ENCODE peak calls at places on chromosomes 11 and 22, in six cellular contexts. X is sigmoid colon, J is A549, Z is Peyer's patch, A is tibial nerve, B is HCT116. H is an unnamed sample.

GRCh38 chr11:69744435-69744834 is 30.7 kb downstream of the FGF4 start:
- DNase-seq in A (no peak), B (no peak), J (peak), Z (no peak), X (no peak), H (no peak)

GRCh38 chr11:66710384-66710930 is 18.6 kb downstream of the SPTBN2 start:
- DNase-seq in A (no peak), X (no peak), B (no peak), J (no peak), Z (no peak), H (no peak)

GRCh38 chr22:25829237-25829636 is 87.2 kb downstream of the MYO18B start:
- DNase-seq in X (no peak), J (no peak), Z (no peak), A (no peak), B (no peak), H (no peak)

GRCh38 chr11:77299528-77299993 is 1.9 kb downstream of the GDPD4 start:
- DNase-seq in X (no peak), B (peak), J (peak), Z (no peak), A (no peak), H (no peak)

GRCh38 chr11:77633856-77634425 is 3.7 kb downstream of the CLNS1A start:
- DNase-seq in A (no peak), J (no peak), Z (no peak), X (no peak), B (no peak), H (no peak)

GRCh38 chr11:65355013-65355775 is 643 bp downstream of the TIGD3 start:
- DNase-seq in X (peak), B (no peak), J (no peak), A (no peak), Z (peak), H (peak)

GRCh38 chr11:95968585-95968984 is 44.7 kb upstream of the MTMR2 start:
- DNase-seq in Z (no peak), X (no peak), B (no peak), J (no peak), A (no peak), H (no peak)

GRCh38 chr11:84969103-84969502 is 658.0 kb downstream of the DLG2 start:
- DNase-seq in J (no peak), B (no peak), Z (no peak), A (no peak), X (no peak), H (no peak)

GRCh38 chr11:113397212-113397611 is 9.6 kb downstream of the ANKK1 start:
- DNase-seq in X (no peak), B (no peak), A (no peak), Z (no peak), J (no peak), H (no peak)

GRCh38 chr11:3096909-3097395 is 39.7 kb upstream of the CARS1 start:
- DNase-seq in B (no peak), Z (peak), J (no peak), X (peak), A (no peak), H (no peak)

GRCh38 chr22:40403141-40403540 is 32.7 kb downstream of the SGSM3 start:
- DNase-seq in B (no peak), Z (no peak), A (no peak), J (no peak), X (no peak), H (peak)

GRCh38 chr11:119153049-119153818 is 4.4 kb downstream of the ABCG4 start:
- DNase-seq in A (no peak), J (peak), B (no peak), Z (no peak), X (no peak), H (no peak)

GRCh38 chr11:75429902-75430691 is 2.9 kb downstream of the KLHL35 start:
- DNase-seq in X (peak), J (peak), A (peak), Z (peak), B (no peak), H (no peak)

GRCh38 chr22:49967333-49968241 is 7.0 kb downstream of the PIM3 start:
- DNase-seq in Z (peak), B (no peak), X (peak), J (no peak), A (peak), H (peak)

GRCh38 chr22:46094676-46095075 is 55.6 kb upstream of the PPARA start:
- DNase-seq in J (no peak), A (no peak), X (no peak), Z (no peak), B (no peak), H (no peak)

GRCh38 chr22:46604306-46604690 is 15.9 kb upstream of the GRAMD4 start:
- DNase-seq in J (no peak), A (no peak), Z (no peak), X (no peak), B (no peak), H (no peak)

GRCh38 chr11:47850337-47850736 is 2.2 kb upstream of the NUP160 start:
- DNase-seq in J (no peak), X (no peak), Z (no peak), A (no peak), B (no peak), H (no peak)

GRCh38 chr11:67523556-67524479 is 572 bp upstream of the CABP2 start:
- DNase-seq in B (no peak), A (no peak), X (no peak), J (no peak), Z (no peak), H (no peak)

GRCh38 chr11:35944503-35945136 is 758 bp downstream of the LDLRAD3 start:
- DNase-seq in A (no peak), Z (no peak), X (no peak), B (no peak), J (no peak), H (no peak)

GRCh38 chr11:77082838-77083552 is 16.2 kb downstream of the CAPN5 start:
- DNase-seq in J (no peak), A (peak), B (no peak), X (peak), Z (no peak), H (peak)

GRCh38 chr11:351411-351810 is 17.9 kb upstream of the B4GALNT4 start:
- DNase-seq in Z (no peak), B (no peak), J (no peak), X (no peak), A (no peak), H (no peak)

GRCh38 chr11:6437993-6438392 is 2.8 kb downstream of the HPX start:
- DNase-seq in B (no peak), X (no peak), Z (no peak), J (no peak), A (no peak), H (no peak)

GRCh38 chr11:68128682-68129327 is 7.6 kb upstream of the CHKA start:
- DNase-seq in A (no peak), X (peak), B (no peak), J (no peak), Z (peak), H (no peak)

GRCh38 chr11:73950869-73951710 is at the start of gene DNAJB13:
- DNase-seq in J (peak), Z (no peak), A (no peak), B (peak), X (peak), H (no peak)

GRCh38 chr11:17513853-17514252 is 30.4 kb downstream of the USH1C start:
- DNase-seq in X (no peak), J (no peak), B (no peak), A (no peak), Z (no peak), H (no peak)

GRCh38 chr22:48575567-48576332 is 1251.9 kb downstream of the BRD1 start:
- DNase-seq in Z (no peak), B (no peak), A (no peak), J (no peak), X (no peak), H (no peak)

GRCh38 chr11:35419713-35420333 is 465 bp upstream of the SLC1A2 start:
- DNase-seq in Z (no peak), A (no peak), B (no peak), X (no peak), J (no peak), H (no peak)

GRCh38 chr11:120235024-120235628 is 4.8 kb upstream of the POU2F3 start:
- DNase-seq in A (no peak), B (peak), Z (peak), X (no peak), J (peak), H (peak)

DNA sequence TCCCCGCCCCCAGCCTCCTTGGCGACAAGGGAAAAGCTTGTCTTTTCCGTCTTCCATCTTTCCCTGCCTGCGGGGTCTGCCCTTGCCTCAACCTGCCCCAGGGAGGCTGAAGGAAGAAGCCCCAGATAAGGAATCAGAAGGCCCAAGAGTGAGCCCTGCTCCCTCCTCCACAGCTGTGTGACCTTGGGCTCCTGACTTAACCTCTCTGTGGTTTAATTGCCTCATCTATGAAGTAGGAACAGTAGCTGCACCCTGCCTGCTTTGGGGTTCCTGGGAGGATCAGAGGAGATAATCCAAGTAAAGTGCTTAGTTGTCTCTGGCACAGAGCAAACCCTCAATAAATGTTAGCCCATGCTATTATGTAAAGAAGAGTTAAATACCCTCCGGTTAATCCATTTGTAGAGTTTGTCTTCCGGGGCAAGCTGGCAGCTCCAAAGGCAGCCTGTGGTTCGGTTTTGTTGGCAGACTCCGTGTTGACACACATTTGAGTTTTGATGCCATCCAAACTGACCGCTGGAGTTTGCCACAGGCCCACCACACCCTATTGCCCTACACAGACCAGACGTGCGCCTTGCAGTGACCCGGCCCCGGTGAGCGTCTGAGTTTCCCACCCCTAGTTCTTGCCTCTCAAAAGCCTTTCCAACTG is 25.3 kb downstream of the ELFN2 start:
- DNase-seq in J (no peak), X (no peak), A (no peak), B (no peak), Z (no peak), H (no peak)
- TF ChIP-seq POLR2A in J (no peak), X (no peak), A (no peak), B (no peak), Z (no peak), H (no peak)

DNA sequence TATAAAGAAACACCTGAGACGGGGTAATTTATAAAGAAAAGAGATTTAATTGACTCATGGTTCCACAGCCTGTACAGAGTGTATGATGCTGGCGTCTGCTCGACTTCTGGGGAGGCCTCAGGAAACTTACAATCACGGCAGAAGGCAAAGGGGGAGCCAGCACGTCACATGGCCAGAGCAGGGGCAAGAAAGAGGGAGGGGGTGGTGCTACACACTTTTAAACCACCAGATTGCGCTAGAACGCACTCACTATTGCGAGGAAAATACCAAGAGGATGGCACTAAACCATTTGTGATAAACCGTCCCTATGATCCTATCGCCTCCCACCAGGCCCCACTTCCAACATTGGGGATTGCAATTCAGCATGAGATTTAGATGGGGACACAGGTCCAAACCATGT is 79.7 kb upstream of the CARD18 start:
- DNase-seq in Z (no peak), B (no peak), X (no peak), A (no peak), J (no peak), H (no peak)
- TF ChIP-seq CTCF in Z (no peak), B (no peak), X (no peak), A (no peak), J (no peak), H (no peak)

GRCh38 chr11:125211191-125211953 is 46.8 kb downstream of the PKNOX2 start:
- DNase-seq in Z (peak), B (no peak), J (no peak), X (no peak), A (no peak), H (no peak)
- H3K4me3 ChIP-seq in Z (no peak), B (no peak), J (no peak), X (no peak), A (no peak), H (no peak)

DNA sequence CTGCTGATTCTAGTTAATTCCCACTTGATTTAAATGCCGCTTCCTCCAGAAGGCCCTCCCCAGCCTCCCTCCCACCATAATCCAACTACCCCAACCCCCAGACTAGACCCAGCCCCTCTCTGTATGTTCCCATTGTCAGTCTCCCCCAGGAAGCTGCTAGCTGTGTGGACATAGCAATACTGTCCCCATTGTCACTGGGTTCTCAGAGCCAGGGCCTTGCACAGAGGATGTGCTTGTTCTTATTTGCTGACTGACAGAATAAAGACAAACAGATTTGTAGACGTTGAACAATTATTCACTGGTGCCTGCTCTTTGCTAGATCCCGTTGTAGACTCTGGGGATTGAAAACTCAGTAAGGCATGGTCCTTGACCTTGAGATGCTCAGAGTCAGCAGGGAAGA is 45.7 kb upstream of the NAV2 start:
- DNase-seq in X (no peak), J (no peak), Z (no peak), A (no peak), B (no peak), H (no peak)
- TF ChIP-seq POLR2A in X (no peak), J (no peak), Z (no peak), A (no peak), B (no peak), H (no peak)

H was measured in lower leg skin.